ENCODE peak calls at places on chromosomes 1 and 21, in four cellular contexts. One of them, this sample, is unnamed. For H3K4me1, the result is how much of the 10 kb centered on the place peaks cover.

GRCh38 chr1:24641646-24642151 is 1.4 kb upstream of the SRRM1 start:
- DNase-seq in OCI-LY7: peak
- DNase-seq in astrocyte: peak
- DNase-seq in keratinocyte: no peak
- DNase-seq in this sample: peak

GRCh38 chr1:100277866-100278265 is 11.8 kb downstream of the RTCA start:
- DNase-seq in OCI-LY7: peak
- DNase-seq in astrocyte: no peak
- DNase-seq in keratinocyte: no peak
- DNase-seq in this sample: no peak

GRCh38 chr1:214186118-214186517 is 94.8 kb upstream of the SMYD2 start:
- DNase-seq in OCI-LY7: no peak
- DNase-seq in keratinocyte: no peak
- DNase-seq in astrocyte: no peak
- DNase-seq in this sample: no peak

GRCh38 chr1:37875833-37876232 is 16.4 kb upstream of the MTF1 start:
- DNase-seq in astrocyte: no peak
- DNase-seq in OCI-LY7: peak
- DNase-seq in keratinocyte: no peak
- DNase-seq in this sample: no peak

GRCh38 chr1:169312084-169312954 is 55.3 kb downstream of the NME7 start:
- DNase-seq in astrocyte: peak
- DNase-seq in keratinocyte: peak
- DNase-seq in OCI-LY7: no peak
- DNase-seq in this sample: peak

GRCh38 chr1:219062161-219062560 is 111.5 kb upstream of the LYPLAL1 start:
- DNase-seq in keratinocyte: no peak
- DNase-seq in astrocyte: peak
- DNase-seq in OCI-LY7: no peak
- DNase-seq in this sample: peak

GRCh38 chr1:245748246-245748645 is 593.5 kb downstream of the KIF26B start:
- DNase-seq in astrocyte: peak
- DNase-seq in OCI-LY7: no peak
- DNase-seq in keratinocyte: no peak
- DNase-seq in this sample: no peak

GRCh38 chr1:12049625-12050024 is 13.5 kb upstream of the TNFRSF8 start:
- DNase-seq in astrocyte: no peak
- DNase-seq in keratinocyte: no peak
- DNase-seq in OCI-LY7: no peak
- DNase-seq in this sample: no peak

GRCh38 chr1:155657463-155657862 is 31.1 kb downstream of the YY1AP1 start:
- DNase-seq in keratinocyte: no peak
- DNase-seq in OCI-LY7: no peak
- DNase-seq in astrocyte: no peak
- DNase-seq in this sample: no peak

GRCh38 chr1:234848972-234849641 is 239.1 kb upstream of the IRF2BP2 start:
- DNase-seq in astrocyte: peak
- DNase-seq in OCI-LY7: no peak
- DNase-seq in keratinocyte: no peak
- DNase-seq in this sample: peak

GRCh38 chr21:38938343-38938742 is 132.6 kb downstream of the ETS2 start:
- DNase-seq in keratinocyte: no peak
- DNase-seq in astrocyte: no peak
- DNase-seq in OCI-LY7: peak
- DNase-seq in this sample: no peak

GRCh38 chr1:67715819-67716218 is 30.8 kb downstream of the GADD45A start:
- DNase-seq in astrocyte: no peak
- DNase-seq in OCI-LY7: no peak
- DNase-seq in keratinocyte: no peak
- DNase-seq in this sample: no peak

GRCh38 chr1:2874207-2875165 is 73.0 kb upstream of the TTC34 start:
- DNase-seq in astrocyte: no peak
- DNase-seq in OCI-LY7: no peak
- DNase-seq in keratinocyte: no peak
- DNase-seq in this sample: no peak

GRCh38 chr21:36976882-36977651 is 10.6 kb upstream of the HLCS start:
- DNase-seq in OCI-LY7: peak
- DNase-seq in astrocyte: peak
- DNase-seq in keratinocyte: no peak
- DNase-seq in this sample: peak

GRCh38 chr1:53254011-53254640 is 15.8 kb upstream of the MAGOH start:
- DNase-seq in astrocyte: peak
- DNase-seq in keratinocyte: no peak
- DNase-seq in OCI-LY7: no peak
- DNase-seq in this sample: peak

GRCh38 chr1:56643661-56644060 is 1.5 kb upstream of the PRKAA2 start:
- DNase-seq in astrocyte: no peak
- DNase-seq in keratinocyte: no peak
- DNase-seq in OCI-LY7: no peak
- DNase-seq in this sample: peak

GRCh38 chr1:111882986-111883560 is 106.4 kb downstream of the KCND3 start:
- DNase-seq in astrocyte: no peak
- DNase-seq in OCI-LY7: no peak
- DNase-seq in keratinocyte: no peak
- DNase-seq in this sample: no peak

GRCh38 chr21:45737485-45738166 is 94.1 kb downstream of the PCBP3 start:
- DNase-seq in OCI-LY7: no peak
- DNase-seq in keratinocyte: no peak
- DNase-seq in astrocyte: no peak
- DNase-seq in this sample: no peak

GRCh38 chr21:42125571-42126544 is 54.7 kb downstream of the UMODL1 start:
- DNase-seq in keratinocyte: no peak
- DNase-seq in OCI-LY7: peak
- DNase-seq in astrocyte: peak
- DNase-seq in this sample: peak

GRCh38 chr1:112395261-112395831 is 668 bp upstream of the CTTNBP2NL start:
- DNase-seq in OCI-LY7: no peak
- DNase-seq in keratinocyte: no peak
- DNase-seq in astrocyte: peak
- DNase-seq in this sample: no peak

GRCh38 chr1:203649551-203650011 is 22.9 kb downstream of the ATP2B4 start:
- DNase-seq in OCI-LY7: no peak
- DNase-seq in astrocyte: no peak
- DNase-seq in keratinocyte: no peak
- DNase-seq in this sample: no peak

GRCh38 chr1:25120286-25120685 is 112.0 kb downstream of the SYF2 start:
- DNase-seq in astrocyte: no peak
- DNase-seq in OCI-LY7: no peak
- DNase-seq in keratinocyte: no peak
- DNase-seq in this sample: no peak

GRCh38 chr1:203551550-203551949 is 57.6 kb downstream of the OPTC start:
- DNase-seq in OCI-LY7: no peak
- DNase-seq in keratinocyte: no peak
- DNase-seq in astrocyte: peak
- DNase-seq in this sample: peak

GRCh38 chr1:230120949-230121381 is 53.9 kb downstream of the GALNT2 start:
- DNase-seq in OCI-LY7: peak
- DNase-seq in astrocyte: no peak
- DNase-seq in keratinocyte: no peak
- DNase-seq in this sample: peak

GRCh38 chr21:46181436-46181835 is 2.8 kb downstream of the SPATC1L start:
- DNase-seq in OCI-LY7: no peak
- DNase-seq in keratinocyte: no peak
- DNase-seq in astrocyte: no peak
- DNase-seq in this sample: no peak

GRCh38 chr1:192700834-192701271 is 64.9 kb downstream of the RGS13 start:
- DNase-seq in astrocyte: peak
- DNase-seq in keratinocyte: no peak
- DNase-seq in OCI-LY7: no peak
- DNase-seq in this sample: peak

GRCh38 chr1:62782197-62782886 is 1.6 kb upstream of the ATG4C start:
- DNase-seq in OCI-LY7: no peak
- DNase-seq in keratinocyte: no peak
- DNase-seq in astrocyte: peak
- DNase-seq in this sample: peak

GRCh38 chr1:78044796-78045599 is 768 bp upstream of the GIPC2 start:
- DNase-seq in keratinocyte: no peak
- DNase-seq in OCI-LY7: no peak
- DNase-seq in astrocyte: no peak
- DNase-seq in this sample: no peak

GRCh38 chr1:233066087-233066486 is 115.7 kb downstream of the NTPCR start:
- DNase-seq in astrocyte: no peak
- DNase-seq in OCI-LY7: no peak
- DNase-seq in keratinocyte: no peak
- DNase-seq in this sample: no peak

GRCh38 chr1:46528297-46528955 is 23.0 kb downstream of the KNCN start:
- DNase-seq in OCI-LY7: peak
- DNase-seq in keratinocyte: no peak
- DNase-seq in astrocyte: no peak
- DNase-seq in this sample: no peak

GRCh38 chr1:182114627-182115023 is 53.1 kb upstream of the ZNF648 start:
- DNase-seq in OCI-LY7: no peak
- DNase-seq in keratinocyte: no peak
- DNase-seq in astrocyte: no peak
- DNase-seq in this sample: no peak

GRCh38 chr1:225882699-225883615 is 777 bp upstream of the TMEM63A start:
- DNase-seq in keratinocyte: no peak
- DNase-seq in astrocyte: peak
- DNase-seq in OCI-LY7: no peak
- DNase-seq in this sample: peak

GRCh38 chr1:85372683-85373446 is 92.1 kb downstream of the DDAH1 start:
- DNase-seq in keratinocyte: no peak
- DNase-seq in astrocyte: peak
- DNase-seq in OCI-LY7: no peak
- DNase-seq in this sample: peak
- H3K4me1 ChIP-seq in keratinocyte: under half
- H3K4me1 ChIP-seq in astrocyte: under half
- H3K4me1 ChIP-seq in OCI-LY7: under half
- H3K4me1 ChIP-seq in this sample: under half

GRCh38 chr1:189524501-189524900 is 953.2 kb downstream of the BRINP3 start:
- DNase-seq in OCI-LY7: no peak
- DNase-seq in keratinocyte: no peak
- DNase-seq in astrocyte: peak
- DNase-seq in this sample: peak
- H2AFZ ChIP-seq in OCI-LY7: no peak
- H2AFZ ChIP-seq in keratinocyte: no peak
- H2AFZ ChIP-seq in astrocyte: no peak
- H2AFZ ChIP-seq in this sample: no peak

DNA sequence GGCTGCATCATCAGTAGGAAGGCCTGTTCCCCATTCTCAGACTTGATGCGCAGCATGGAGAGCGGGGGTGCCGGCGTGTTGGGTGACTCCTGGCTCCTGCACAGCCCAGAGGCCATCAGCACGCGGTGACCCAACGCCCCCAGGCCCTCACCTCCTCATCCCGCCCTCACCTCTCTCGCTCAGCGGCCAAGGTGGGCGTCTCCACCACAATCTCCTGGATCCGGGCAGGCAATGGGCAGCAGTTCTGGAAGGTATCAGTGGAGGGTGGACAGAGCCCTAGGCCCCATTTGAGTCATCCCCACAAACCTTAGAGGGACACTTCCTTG is 2.8 kb downstream of the SH3BGRL3 start:
- DNase-seq in astrocyte: no peak
- DNase-seq in OCI-LY7: no peak
- DNase-seq in keratinocyte: no peak
- DNase-seq in this sample: no peak
- H3K4me3 ChIP-seq in astrocyte: peak
- H3K4me3 ChIP-seq in OCI-LY7: no peak
- H3K4me3 ChIP-seq in keratinocyte: no peak
- H3K4me3 ChIP-seq in this sample: no peak

GRCh38 chr1:210251680-210252490 is 19.3 kb downstream of the SERTAD4 start:
- DNase-seq in keratinocyte: no peak
- DNase-seq in OCI-LY7: no peak
- DNase-seq in astrocyte: no peak
- DNase-seq in this sample: no peak

GRCh38 chr1:210252621-210253041 is 20.0 kb downstream of the SERTAD4 start:
- DNase-seq in keratinocyte: no peak
- DNase-seq in OCI-LY7: no peak
- DNase-seq in astrocyte: no peak
- DNase-seq in this sample: no peak

GRCh38 chr1:210250998-210251679 is 18.5 kb downstream of the SERTAD4 start:
- DNase-seq in astrocyte: peak
- DNase-seq in OCI-LY7: peak
- DNase-seq in keratinocyte: peak
- DNase-seq in this sample: peak

GRCh38 chr1:210257698-210258395 is 25.3 kb downstream of the SERTAD4 start:
- DNase-seq in OCI-LY7: no peak
- DNase-seq in keratinocyte: no peak
- DNase-seq in astrocyte: no peak
- DNase-seq in this sample: no peak

DNA sequence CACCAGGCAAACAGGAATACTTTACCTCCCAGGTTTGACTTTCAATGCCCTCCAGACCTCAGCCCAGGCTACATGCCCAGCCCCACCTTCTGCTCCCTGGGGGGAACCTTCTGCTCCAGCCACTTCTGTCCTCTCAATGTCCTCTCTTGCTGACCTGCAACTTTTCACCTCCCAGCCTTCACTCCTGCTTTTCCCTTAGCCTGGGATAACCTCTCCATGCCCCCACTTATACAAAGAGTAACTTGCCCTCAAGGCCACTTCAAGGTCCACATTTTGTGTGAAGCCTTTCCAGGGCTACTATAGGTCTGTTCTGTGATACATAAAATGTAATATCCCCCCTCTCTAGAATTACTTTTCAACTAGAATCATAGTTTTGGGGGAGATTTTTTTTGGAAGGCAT is 21.7 kb downstream of the SERTAD4 start:
- DNase-seq in OCI-LY7: no peak
- DNase-seq in keratinocyte: no peak
- DNase-seq in astrocyte: no peak
- DNase-seq in this sample: no peak
- H3K4me1 ChIP-seq in OCI-LY7: under half
- H3K4me1 ChIP-seq in keratinocyte: under half
- H3K4me1 ChIP-seq in astrocyte: under half
- H3K4me1 ChIP-seq in this sample: under half

DNA sequence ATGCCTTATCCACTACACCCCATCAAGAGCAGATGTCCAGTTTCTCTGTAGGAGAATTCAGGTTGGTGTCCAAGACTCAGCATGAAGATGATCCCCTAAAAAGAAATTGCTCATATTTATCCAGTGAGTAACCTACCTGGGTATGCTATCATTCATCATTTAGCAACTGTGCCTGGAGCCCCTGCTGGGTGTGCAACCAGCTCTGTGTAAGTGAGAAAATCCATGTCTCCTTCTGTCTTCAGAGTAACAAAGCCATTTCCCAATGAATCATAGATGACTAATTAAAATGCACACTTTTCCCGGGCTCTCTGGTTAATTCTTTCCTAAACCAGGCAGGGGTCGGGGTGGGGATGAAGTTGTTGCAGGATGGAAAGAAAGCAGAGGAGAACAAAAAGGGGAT is 35.8 kb downstream of the OLFML3 start:
- DNase-seq in astrocyte: peak
- DNase-seq in keratinocyte: peak
- DNase-seq in OCI-LY7: no peak
- DNase-seq in this sample: peak
- H2AFZ ChIP-seq in astrocyte: no peak
- H2AFZ ChIP-seq in keratinocyte: no peak
- H2AFZ ChIP-seq in OCI-LY7: no peak
- H2AFZ ChIP-seq in this sample: no peak

This sample was measured in fibroblast of lung.